ENCODE peak calls at places on chromosomes 7 and 10, in nine cellular contexts. B is SK-N-SH, P is cardiac fibroblast, W is osteoblast, M is BJ, K is MM.1S, I is left ventricle myocardium inferior, V is upper lobe of left lung, A is sigmoid colon. O is an unnamed sample.

GRCh38 chr10:73785721-73786511 is 510 bp downstream of the ZSWIM8 start:
- DNase-seq in P (peak; percentile 49), I (no peak), W (peak; percentile 94), A (no peak), K (peak; percentile 41), B (peak; percentile 59), M (no peak), V (peak; percentile 69), O (no peak)

GRCh38 chr10:75395955-75396860 is 5.4 kb downstream of the ZNF503 start:
- DNase-seq in K (no peak), B (no peak), A (no peak), V (no peak), M (no peak), P (peak; percentile 26), W (peak; percentile 74), I (peak; percentile 39), O (no peak)

GRCh38 chr7:128406986-128407589 is 2.7 kb downstream of the IMPDH1 start:
- DNase-seq in I (no peak), V (no peak), A (no peak), K (no peak), M (no peak), P (no peak), B (peak; percentile 39), W (peak; percentile 87), O (no peak)

GRCh38 chr7:152459724-152460251 is 24.0 kb upstream of the KMT2C start:
- DNase-seq in B (peak; percentile 50), V (peak; percentile 43), A (no peak), K (no peak), W (peak; percentile 56), P (no peak), I (peak; percentile 18), M (no peak), O (no peak)

GRCh38 chr10:112793197-112793921 is 156.7 kb upstream of the TCF7L2 start:
- DNase-seq in I (no peak), W (no peak), A (no peak), P (peak; percentile 48), V (no peak), B (no peak), K (no peak), M (no peak), O (no peak)

GRCh38 chr7:45923290-45923689 is 2.2 kb upstream of the IGFBP3 start:
- DNase-seq in A (peak; percentile 85), B (peak; percentile 78), V (peak; percentile 67), I (peak; percentile 78), K (peak; percentile 76), M (no peak), W (peak; percentile 78), P (peak; percentile 83), O (peak; percentile 59)

GRCh38 chr10:96292971-96293909 is 11.0 kb upstream of the DNTT start:
- DNase-seq in B (peak; percentile 36), A (no peak), W (peak; percentile 45), P (peak; percentile 58), I (no peak), M (no peak), K (peak; percentile 77), V (no peak), O (peak; percentile 15)

GRCh38 chr10:96587255-96588059 is 645 bp upstream of the TM9SF3 start:
- DNase-seq in I (no peak), M (peak; percentile 37), A (peak; percentile 91), K (peak; percentile 10), W (peak; percentile 78), B (no peak), P (peak; percentile 85), V (peak; percentile 57), O (peak; percentile 62)

GRCh38 chr7:98038731-98039130 is 48.7 kb upstream of the OCM2 start:
- DNase-seq in I (no peak), W (peak; percentile 35), M (no peak), P (no peak), B (no peak), K (no peak), V (no peak), A (no peak), O (no peak)

GRCh38 chr7:100090527-100091410 is 2.0 kb downstream of the COPS6 start:
- DNase-seq in P (no peak), A (no peak), M (no peak), W (no peak), I (no peak), K (no peak), B (peak; percentile 30), V (no peak), O (no peak)

GRCh38 chr7:100087055-100087750 is 1.6 kb upstream of the COPS6 start:
- DNase-seq in B (peak; percentile 50), I (no peak), P (peak; percentile 97), M (peak; percentile 97), V (no peak), A (no peak), W (peak; percentile 92), K (no peak), O (peak; percentile 88)

GRCh38 chr7:100088621-100089457 is at the start of gene COPS6:
- DNase-seq in I (peak; percentile 90), W (peak; percentile 93), A (peak; percentile 91), M (no peak), P (peak; percentile 82), V (peak; percentile 78), B (peak; percentile 97), K (peak; percentile 76), O (no peak)

GRCh38 chr7:100089458-100090201 is 861 bp downstream of the COPS6 start:
- DNase-seq in M (no peak), A (no peak), P (no peak), K (no peak), I (no peak), W (no peak), V (no peak), B (no peak), O (no peak)

DNA sequence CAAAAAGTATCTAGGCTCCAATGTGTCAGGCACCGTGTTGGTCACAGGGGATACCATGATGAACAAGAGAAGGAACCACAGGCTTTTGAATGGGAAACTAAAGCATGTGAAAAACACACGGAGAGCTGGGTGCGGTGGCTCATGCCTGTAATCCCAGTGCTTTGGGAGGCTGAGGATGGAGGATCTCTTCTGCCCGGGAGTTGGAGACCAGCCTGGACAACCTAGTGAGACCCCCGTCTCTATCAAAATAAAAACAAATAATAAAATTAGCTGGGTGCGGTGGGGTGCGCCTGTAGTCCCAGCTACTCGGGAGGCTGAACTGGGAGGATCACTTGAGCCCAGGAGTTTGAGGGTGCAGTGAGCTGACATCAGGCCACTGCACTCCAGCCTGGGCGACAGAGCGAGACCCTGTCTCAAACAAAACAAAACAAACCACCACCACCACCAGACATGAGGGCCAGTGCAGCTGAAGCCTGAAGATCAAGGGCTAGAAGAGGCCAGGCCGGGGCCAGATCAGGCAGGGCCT is 611 bp upstream of the COPS6 start:
- DNase-seq in K (no peak), I (no peak), P (no peak), W (no peak), B (no peak), M (no peak), V (no peak), A (no peak), O (no peak)
- H3K4me3 ChIP-seq in K (peak overlapping the region; percentile 83), I (peak overlapping the region; percentile 95), P (peak overlapping the region; percentile 32), W (peak overlapping the region; percentile 92), B (peak overlapping the region; percentile 87), M (peak overlapping the region; percentile 89), V (peak overlapping the region; percentile 87), A (peak overlapping the region; percentile 91), O (peak overlapping the region; percentile 89)

DNA sequence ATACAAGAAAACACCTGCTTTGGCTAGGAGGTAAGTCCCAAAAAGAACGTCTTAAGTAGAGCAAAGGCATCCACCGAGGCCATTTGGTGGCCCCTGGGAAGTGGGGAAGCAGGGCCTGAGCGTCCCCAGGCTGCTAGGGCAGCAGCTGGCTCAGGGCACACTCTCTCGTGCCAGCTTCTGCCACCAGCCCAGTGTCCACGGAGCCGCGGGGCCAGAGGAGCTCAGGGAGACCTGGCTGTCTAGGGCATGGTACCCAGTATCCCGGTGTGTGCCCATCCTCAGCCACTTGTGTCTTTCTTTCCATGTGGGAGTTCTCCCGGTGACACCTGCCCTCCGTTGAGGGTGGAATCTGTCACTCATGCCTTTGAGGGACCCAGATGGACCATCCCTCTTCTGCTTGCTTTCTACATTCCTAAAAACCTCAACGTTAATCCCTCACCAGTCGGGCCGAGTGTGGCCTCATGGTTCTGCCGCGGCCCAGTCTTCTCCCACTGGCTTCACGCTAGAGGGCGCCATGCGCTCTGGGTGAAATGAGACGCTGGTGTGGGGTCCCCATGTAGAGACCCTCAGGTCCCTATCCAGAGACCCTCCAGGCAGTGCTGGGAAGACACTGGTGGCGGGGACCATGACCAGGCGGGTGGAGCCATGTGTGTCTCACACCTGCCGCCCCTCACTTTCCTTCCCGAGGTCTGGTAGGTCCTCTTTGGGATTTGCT is 9.5 kb upstream of the AP5Z1 start:
- DNase-seq in I (no peak), K (no peak), A (no peak), V (no peak), B (no peak), M (no peak), P (no peak), W (peak; percentile 92), O (no peak)
- TF ChIP-seq CTCF in I (peak; percentile 35), K (no peak), A (no peak), V (no peak), B (peak; percentile 22), M (peak; percentile 40), P (peak; percentile 21), W (peak; percentile 24), O (peak; percentile 37)

DNA sequence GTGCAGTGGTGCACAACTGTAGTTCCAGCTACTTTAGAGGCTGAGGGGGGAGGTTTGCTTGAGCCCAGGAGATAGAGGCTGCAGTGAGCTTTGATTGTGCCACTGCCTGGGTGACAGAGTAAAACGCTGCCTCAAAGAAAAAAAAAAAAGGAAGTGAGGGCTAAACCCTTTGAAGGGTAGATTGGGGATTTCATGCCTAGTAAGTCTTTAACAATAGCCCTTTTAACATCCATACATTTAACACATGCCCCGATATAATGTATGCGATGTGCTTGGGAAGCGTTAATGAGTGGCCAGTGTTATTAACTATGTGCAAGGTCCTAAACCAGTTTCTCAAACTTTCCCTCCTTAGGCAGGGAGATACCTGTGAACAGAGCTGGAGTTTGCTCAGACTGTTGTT is 229.2 kb upstream of the HPS1 start:
- DNase-seq in K (no peak), I (no peak), A (no peak), M (no peak), B (no peak), W (no peak), V (no peak), P (no peak), O (no peak)
- H3K4me3 ChIP-seq in K (no peak overlapping the region), I (no peak overlapping the region), A (no peak overlapping the region), M (no peak overlapping the region), B (no peak overlapping the region), W (no peak overlapping the region), V (no peak overlapping the region), P (no peak overlapping the region), O (no peak overlapping the region)

GRCh38 chr10:3853016-3853415 is 68.0 kb upstream of the KLF6 start:
- DNase-seq in I (no peak), A (no peak), B (no peak), M (no peak), P (no peak), W (no peak), V (no peak), K (no peak), O (no peak)

GRCh38 chr10:3852147-3852904 is 67.3 kb upstream of the KLF6 start:
- DNase-seq in B (no peak), A (peak; percentile 93), W (peak; percentile 92), I (peak; percentile 34), K (no peak), V (peak; percentile 94), M (peak; percentile 95), P (peak; percentile 96), O (peak; percentile 97)

GRCh38 chr10:3848005-3848767 is 63.2 kb upstream of the KLF6 start:
- DNase-seq in W (peak; percentile 46), A (no peak), I (no peak), V (no peak), P (peak; percentile 17), B (no peak), K (no peak), M (no peak), O (no peak)

GRCh38 chr10:3850999-3851937 is 66.3 kb upstream of the KLF6 start:
- DNase-seq in P (peak; percentile 78), K (no peak), V (no peak), A (no peak), W (peak; percentile 64), B (no peak), I (no peak), M (no peak), O (peak; percentile 3)

GRCh38 chr10:3848768-3849643 is 64.0 kb upstream of the KLF6 start:
- DNase-seq in W (peak; percentile 61), B (no peak), V (no peak), K (no peak), M (no peak), P (peak; percentile 30), I (no peak), A (no peak), O (no peak)
- TF ChIP-seq CTCF in W (no peak), B (no peak), V (no peak), K (no peak), M (no peak), P (no peak), I (no peak), A (no peak), O (no peak)

O was measured in astrocyte of the cerebellum.